ENCODE peak calls at places on chromosome 18, in eight cellular contexts. One of them, this sample, is unnamed.

GRCh38 chr18:13381907-13382682 is 163.5 kb downstream of the LDLRAD4 start:
- DNase-seq in choroid plexus epithelial cell: peak; percentile 83
- DNase-seq in kidney epithelial cell: peak; percentile 38
- DNase-seq in AG04450: no peak
- DNase-seq in colonic mucosa: peak; percentile 55
- DNase-seq in CD8-positive, alpha-beta T cell: no peak
- DNase-seq in thoracic aorta: peak; percentile 46
- DNase-seq in fibroblast of pulmonary artery: peak; percentile 76
- DNase-seq in this sample: peak; percentile 86

GRCh38 chr18:13835202-13835601 is 11.3 kb downstream of the MC5R start:
- DNase-seq in choroid plexus epithelial cell: no peak
- DNase-seq in kidney epithelial cell: no peak
- DNase-seq in AG04450: no peak
- DNase-seq in colonic mucosa: no peak
- DNase-seq in CD8-positive, alpha-beta T cell: no peak
- DNase-seq in thoracic aorta: no peak
- DNase-seq in fibroblast of pulmonary artery: no peak
- DNase-seq in this sample: no peak

GRCh38 chr18:30454920-30455319 is 587.6 kb downstream of the DSC3 start:
- DNase-seq in choroid plexus epithelial cell: no peak
- DNase-seq in kidney epithelial cell: no peak
- DNase-seq in AG04450: no peak
- DNase-seq in colonic mucosa: no peak
- DNase-seq in CD8-positive, alpha-beta T cell: no peak
- DNase-seq in thoracic aorta: no peak
- DNase-seq in fibroblast of pulmonary artery: no peak
- DNase-seq in this sample: no peak

GRCh38 chr18:79934311-79935097 is 16.9 kb downstream of the SLC66A2 start:
- DNase-seq in choroid plexus epithelial cell: peak; percentile 60
- DNase-seq in kidney epithelial cell: no peak
- DNase-seq in AG04450: no peak
- DNase-seq in colonic mucosa: peak; percentile 79
- DNase-seq in CD8-positive, alpha-beta T cell: no peak
- DNase-seq in thoracic aorta: no peak
- DNase-seq in fibroblast of pulmonary artery: no peak
- DNase-seq in this sample: no peak

GRCh38 chr18:35024196-35024595 is 17.0 kb upstream of the MAPRE2 start:
- DNase-seq in choroid plexus epithelial cell: no peak
- DNase-seq in kidney epithelial cell: no peak
- DNase-seq in AG04450: no peak
- DNase-seq in colonic mucosa: no peak
- DNase-seq in CD8-positive, alpha-beta T cell: no peak
- DNase-seq in thoracic aorta: no peak
- DNase-seq in fibroblast of pulmonary artery: no peak
- DNase-seq in this sample: no peak

GRCh38 chr18:48902023-48902855 is 48.5 kb downstream of the SMAD7 start:
- DNase-seq in choroid plexus epithelial cell: peak; percentile 95
- DNase-seq in kidney epithelial cell: peak; percentile 56
- DNase-seq in AG04450: peak; percentile 78
- DNase-seq in colonic mucosa: peak; percentile 78
- DNase-seq in CD8-positive, alpha-beta T cell: no peak
- DNase-seq in thoracic aorta: peak; percentile 89
- DNase-seq in fibroblast of pulmonary artery: peak; percentile 95
- DNase-seq in this sample: peak; percentile 90

GRCh38 chr18:74396252-74397204 is 60.6 kb downstream of the DIPK1C start:
- DNase-seq in choroid plexus epithelial cell: no peak
- DNase-seq in kidney epithelial cell: no peak
- DNase-seq in AG04450: no peak
- DNase-seq in colonic mucosa: no peak
- DNase-seq in CD8-positive, alpha-beta T cell: no peak
- DNase-seq in thoracic aorta: no peak
- DNase-seq in fibroblast of pulmonary artery: peak; percentile 3
- DNase-seq in this sample: no peak

GRCh38 chr18:71327443-71328120 is 1038.7 kb downstream of the SOCS6 start:
- DNase-seq in choroid plexus epithelial cell: peak; percentile 5
- DNase-seq in kidney epithelial cell: no peak
- DNase-seq in AG04450: no peak
- DNase-seq in colonic mucosa: no peak
- DNase-seq in CD8-positive, alpha-beta T cell: no peak
- DNase-seq in thoracic aorta: no peak
- DNase-seq in fibroblast of pulmonary artery: peak; percentile 34
- DNase-seq in this sample: no peak

GRCh38 chr18:77481541-77481940 is 231.9 kb downstream of the GALR1 start:
- DNase-seq in choroid plexus epithelial cell: peak; percentile 66
- DNase-seq in kidney epithelial cell: no peak
- DNase-seq in AG04450: no peak
- DNase-seq in colonic mucosa: no peak
- DNase-seq in CD8-positive, alpha-beta T cell: no peak
- DNase-seq in thoracic aorta: no peak
- DNase-seq in fibroblast of pulmonary artery: no peak
- DNase-seq in this sample: no peak
- TF ChIP-seq CTCF in choroid plexus epithelial cell: no peak
- TF ChIP-seq CTCF in kidney epithelial cell: no peak
- TF ChIP-seq CTCF in AG04450: no peak
- TF ChIP-seq CTCF in colonic mucosa: no peak
- TF ChIP-seq CTCF in CD8-positive, alpha-beta T cell: no peak
- TF ChIP-seq CTCF in thoracic aorta: no peak
- TF ChIP-seq CTCF in fibroblast of pulmonary artery: no peak
- TF ChIP-seq CTCF in this sample: no peak

GRCh38 chr18:21830533-21830932 is 89.9 kb downstream of the MIB1 start:
- DNase-seq in choroid plexus epithelial cell: no peak
- DNase-seq in kidney epithelial cell: no peak
- DNase-seq in AG04450: no peak
- DNase-seq in colonic mucosa: no peak
- DNase-seq in CD8-positive, alpha-beta T cell: no peak
- DNase-seq in thoracic aorta: no peak
- DNase-seq in fibroblast of pulmonary artery: no peak
- DNase-seq in this sample: no peak

GRCh38 chr18:21831413-21831831 is 90.8 kb downstream of the MIB1 start:
- DNase-seq in choroid plexus epithelial cell: peak; percentile 44
- DNase-seq in kidney epithelial cell: no peak
- DNase-seq in AG04450: peak; percentile 27
- DNase-seq in colonic mucosa: no peak
- DNase-seq in CD8-positive, alpha-beta T cell: no peak
- DNase-seq in thoracic aorta: peak; percentile 18
- DNase-seq in fibroblast of pulmonary artery: no peak
- DNase-seq in this sample: peak; percentile 22

GRCh38 chr18:21826196-21826595 is 85.6 kb downstream of the MIB1 start:
- DNase-seq in choroid plexus epithelial cell: peak; percentile 69
- DNase-seq in kidney epithelial cell: no peak
- DNase-seq in AG04450: peak; percentile 1
- DNase-seq in colonic mucosa: no peak
- DNase-seq in CD8-positive, alpha-beta T cell: no peak
- DNase-seq in thoracic aorta: no peak
- DNase-seq in fibroblast of pulmonary artery: peak; percentile 71
- DNase-seq in this sample: peak; percentile 74

GRCh38 chr18:21823848-21824247 is 83.3 kb downstream of the MIB1 start:
- DNase-seq in choroid plexus epithelial cell: no peak
- DNase-seq in kidney epithelial cell: no peak
- DNase-seq in AG04450: no peak
- DNase-seq in colonic mucosa: no peak
- DNase-seq in CD8-positive, alpha-beta T cell: no peak
- DNase-seq in thoracic aorta: no peak
- DNase-seq in fibroblast of pulmonary artery: no peak
- DNase-seq in this sample: no peak

GRCh38 chr18:21826641-21827302 is 86.2 kb downstream of the MIB1 start:
- DNase-seq in choroid plexus epithelial cell: no peak
- DNase-seq in kidney epithelial cell: no peak
- DNase-seq in AG04450: no peak
- DNase-seq in colonic mucosa: no peak
- DNase-seq in CD8-positive, alpha-beta T cell: no peak
- DNase-seq in thoracic aorta: no peak
- DNase-seq in fibroblast of pulmonary artery: no peak
- DNase-seq in this sample: no peak
- H3K4me3 ChIP-seq in choroid plexus epithelial cell: no peak overlapping the region
- H3K4me3 ChIP-seq in kidney epithelial cell: no peak overlapping the region
- H3K4me3 ChIP-seq in AG04450: no peak overlapping the region
- H3K4me3 ChIP-seq in colonic mucosa: no peak overlapping the region
- H3K4me3 ChIP-seq in CD8-positive, alpha-beta T cell: no peak overlapping the region
- H3K4me3 ChIP-seq in thoracic aorta: peak overlapping the region; percentile 28
- H3K4me3 ChIP-seq in fibroblast of pulmonary artery: no peak overlapping the region
- H3K4me3 ChIP-seq in this sample: no peak overlapping the region

DNA sequence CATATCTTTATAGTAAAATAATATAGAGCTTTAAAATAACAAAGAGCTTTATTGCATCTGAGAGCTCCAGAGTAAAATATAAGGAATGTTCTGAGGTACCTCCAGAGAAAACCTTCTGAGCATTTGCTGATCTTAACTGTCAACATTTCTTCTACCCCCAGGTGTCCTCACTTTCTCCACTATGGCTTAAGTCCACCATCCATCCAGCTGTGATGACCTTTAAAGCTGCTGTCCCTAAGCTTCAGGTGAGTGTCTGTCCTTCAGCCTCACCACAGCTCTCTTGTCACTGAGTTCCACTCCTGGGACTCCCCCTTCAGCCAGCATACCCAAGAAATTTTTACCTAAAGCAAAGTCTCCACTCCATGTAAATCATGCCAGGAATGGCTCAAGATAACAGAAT is 137.9 kb downstream of the MYO5B start:
- DNase-seq in choroid plexus epithelial cell: no peak
- DNase-seq in kidney epithelial cell: no peak
- DNase-seq in AG04450: no peak
- DNase-seq in colonic mucosa: no peak
- DNase-seq in CD8-positive, alpha-beta T cell: no peak
- DNase-seq in thoracic aorta: no peak
- DNase-seq in fibroblast of pulmonary artery: no peak
- DNase-seq in this sample: no peak
- TF ChIP-seq CTCF in choroid plexus epithelial cell: no peak
- TF ChIP-seq CTCF in kidney epithelial cell: no peak
- TF ChIP-seq CTCF in AG04450: no peak
- TF ChIP-seq CTCF in colonic mucosa: no peak
- TF ChIP-seq CTCF in CD8-positive, alpha-beta T cell: no peak
- TF ChIP-seq CTCF in thoracic aorta: no peak
- TF ChIP-seq CTCF in fibroblast of pulmonary artery: no peak
- TF ChIP-seq CTCF in this sample: no peak

GRCh38 chr18:57930476-57930875 is 113.5 kb upstream of the NEDD4L start:
- DNase-seq in choroid plexus epithelial cell: no peak
- DNase-seq in kidney epithelial cell: no peak
- DNase-seq in AG04450: no peak
- DNase-seq in colonic mucosa: no peak
- DNase-seq in CD8-positive, alpha-beta T cell: no peak
- DNase-seq in thoracic aorta: no peak
- DNase-seq in fibroblast of pulmonary artery: no peak
- DNase-seq in this sample: no peak
- H3K4me3 ChIP-seq in choroid plexus epithelial cell: no peak overlapping the region
- H3K4me3 ChIP-seq in kidney epithelial cell: no peak overlapping the region
- H3K4me3 ChIP-seq in AG04450: no peak overlapping the region
- H3K4me3 ChIP-seq in colonic mucosa: no peak overlapping the region
- H3K4me3 ChIP-seq in CD8-positive, alpha-beta T cell: no peak overlapping the region
- H3K4me3 ChIP-seq in thoracic aorta: no peak overlapping the region
- H3K4me3 ChIP-seq in fibroblast of pulmonary artery: peak overlapping the region; percentile 7
- H3K4me3 ChIP-seq in this sample: no peak overlapping the region

DNA sequence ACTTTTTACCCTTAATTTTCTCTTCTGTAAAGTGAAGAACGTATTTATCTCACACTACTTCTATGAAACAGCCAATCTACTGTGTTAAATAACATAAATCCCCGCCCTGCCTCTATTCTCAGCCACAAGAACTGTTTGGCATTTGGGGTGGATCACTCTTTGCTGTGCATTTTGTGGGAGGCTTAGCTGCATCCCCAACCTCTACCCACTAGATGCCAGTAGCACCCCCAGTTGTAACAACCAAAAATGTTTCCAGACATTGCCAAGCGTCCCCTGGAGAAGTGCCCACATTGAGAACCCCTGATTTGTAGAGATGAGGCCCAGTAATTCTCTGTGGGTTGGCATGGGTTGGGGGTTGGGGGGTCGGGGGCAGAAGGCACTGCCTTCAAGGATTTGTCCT is 94.7 kb upstream of the BOD1L2 start:
- DNase-seq in choroid plexus epithelial cell: no peak
- DNase-seq in kidney epithelial cell: no peak
- DNase-seq in AG04450: no peak
- DNase-seq in colonic mucosa: no peak
- DNase-seq in CD8-positive, alpha-beta T cell: no peak
- DNase-seq in thoracic aorta: no peak
- DNase-seq in fibroblast of pulmonary artery: no peak
- DNase-seq in this sample: no peak
- TF ChIP-seq CTCF in choroid plexus epithelial cell: no peak
- TF ChIP-seq CTCF in kidney epithelial cell: no peak
- TF ChIP-seq CTCF in AG04450: no peak
- TF ChIP-seq CTCF in colonic mucosa: no peak
- TF ChIP-seq CTCF in CD8-positive, alpha-beta T cell: no peak
- TF ChIP-seq CTCF in thoracic aorta: no peak
- TF ChIP-seq CTCF in fibroblast of pulmonary artery: no peak
- TF ChIP-seq CTCF in this sample: no peak

GRCh38 chr18:32096936-32097335 is 5.3 kb downstream of the RNF138 start:
- DNase-seq in choroid plexus epithelial cell: no peak
- DNase-seq in kidney epithelial cell: no peak
- DNase-seq in AG04450: no peak
- DNase-seq in colonic mucosa: no peak
- DNase-seq in CD8-positive, alpha-beta T cell: no peak
- DNase-seq in thoracic aorta: no peak
- DNase-seq in fibroblast of pulmonary artery: no peak
- DNase-seq in this sample: no peak
- H3K4me3 ChIP-seq in choroid plexus epithelial cell: no peak overlapping the region
- H3K4me3 ChIP-seq in kidney epithelial cell: no peak overlapping the region
- H3K4me3 ChIP-seq in AG04450: no peak overlapping the region
- H3K4me3 ChIP-seq in colonic mucosa: no peak overlapping the region
- H3K4me3 ChIP-seq in CD8-positive, alpha-beta T cell: peak overlapping the region; percentile 33
- H3K4me3 ChIP-seq in thoracic aorta: no peak overlapping the region
- H3K4me3 ChIP-seq in fibroblast of pulmonary artery: no peak overlapping the region
- H3K4me3 ChIP-seq in this sample: no peak overlapping the region

GRCh38 chr18:64097497-64097896 is 51.4 kb downstream of the LINC00305 start:
- DNase-seq in choroid plexus epithelial cell: peak; percentile 65
- DNase-seq in kidney epithelial cell: no peak
- DNase-seq in AG04450: no peak
- DNase-seq in colonic mucosa: no peak
- DNase-seq in CD8-positive, alpha-beta T cell: no peak
- DNase-seq in thoracic aorta: no peak
- DNase-seq in fibroblast of pulmonary artery: peak; percentile 13
- DNase-seq in this sample: no peak
- TF ChIP-seq CTCF in choroid plexus epithelial cell: peak; percentile 58
- TF ChIP-seq CTCF in kidney epithelial cell: peak; percentile 26
- TF ChIP-seq CTCF in AG04450: no peak
- TF ChIP-seq CTCF in colonic mucosa: no peak
- TF ChIP-seq CTCF in CD8-positive, alpha-beta T cell: no peak
- TF ChIP-seq CTCF in thoracic aorta: no peak
- TF ChIP-seq CTCF in fibroblast of pulmonary artery: no peak
- TF ChIP-seq CTCF in this sample: no peak

GRCh38 chr18:52348209-52348608 is 8.2 kb downstream of the DCC start:
- DNase-seq in choroid plexus epithelial cell: peak; percentile 22
- DNase-seq in kidney epithelial cell: no peak
- DNase-seq in AG04450: no peak
- DNase-seq in colonic mucosa: no peak
- DNase-seq in CD8-positive, alpha-beta T cell: no peak
- DNase-seq in thoracic aorta: no peak
- DNase-seq in fibroblast of pulmonary artery: peak; percentile 16
- DNase-seq in this sample: no peak
- H3K4me3 ChIP-seq in choroid plexus epithelial cell: no peak overlapping the region
- H3K4me3 ChIP-seq in kidney epithelial cell: no peak overlapping the region
- H3K4me3 ChIP-seq in AG04450: no peak overlapping the region
- H3K4me3 ChIP-seq in colonic mucosa: no peak overlapping the region
- H3K4me3 ChIP-seq in CD8-positive, alpha-beta T cell: no peak overlapping the region
- H3K4me3 ChIP-seq in thoracic aorta: no peak overlapping the region
- H3K4me3 ChIP-seq in fibroblast of pulmonary artery: no peak overlapping the region
- H3K4me3 ChIP-seq in this sample: no peak overlapping the region